ENCODE peak calls at places on chromosomes 3 and 15, in four cellular contexts. One of them, this sample, is unnamed.

GRCh38 chr3:64056616-64057165 is 33.4 kb upstream of the PSMD6 start:
- DNase-seq in kidney epithelial cell: peak
- DNase-seq in uterus: no peak
- DNase-seq in BE2C: no peak
- DNase-seq in this sample: peak

GRCh38 chr15:40043927-40044716 is 5.1 kb upstream of the SRP14 start:
- DNase-seq in kidney epithelial cell: no peak
- DNase-seq in uterus: no peak
- DNase-seq in BE2C: no peak
- DNase-seq in this sample: no peak

GRCh38 chr15:63256433-63256884 is 20.9 kb upstream of the APH1B start:
- DNase-seq in BE2C: no peak
- DNase-seq in kidney epithelial cell: peak
- DNase-seq in uterus: no peak
- DNase-seq in this sample: peak

GRCh38 chr3:81823882-81824395 is 62.5 kb upstream of the GBE1 start:
- DNase-seq in kidney epithelial cell: no peak
- DNase-seq in uterus: no peak
- DNase-seq in BE2C: no peak
- DNase-seq in this sample: no peak

GRCh38 chr3:192339214-192339613 is 388.1 kb downstream of the FGF12 start:
- DNase-seq in BE2C: no peak
- DNase-seq in uterus: no peak
- DNase-seq in kidney epithelial cell: no peak
- DNase-seq in this sample: no peak

GRCh38 chr3:189988322-189988721 is 132.4 kb downstream of the P3H2 start:
- DNase-seq in uterus: no peak
- DNase-seq in kidney epithelial cell: no peak
- DNase-seq in BE2C: no peak
- DNase-seq in this sample: no peak

GRCh38 chr3:192273611-192274010 is 453.7 kb downstream of the FGF12 start:
- DNase-seq in uterus: no peak
- DNase-seq in BE2C: no peak
- DNase-seq in kidney epithelial cell: no peak
- DNase-seq in this sample: no peak

GRCh38 chr3:73431136-73431933 is 193.4 kb downstream of the PDZRN3 start:
- DNase-seq in uterus: no peak
- DNase-seq in kidney epithelial cell: no peak
- DNase-seq in BE2C: peak
- DNase-seq in this sample: no peak

GRCh38 chr3:151130437-151130836 is 45.0 kb downstream of the MED12L start:
- DNase-seq in uterus: no peak
- DNase-seq in kidney epithelial cell: no peak
- DNase-seq in BE2C: no peak
- DNase-seq in this sample: no peak

GRCh38 chr15:30985081-30985531 is 6.3 kb downstream of the MTMR10 start:
- DNase-seq in uterus: no peak
- DNase-seq in kidney epithelial cell: no peak
- DNase-seq in BE2C: no peak
- DNase-seq in this sample: peak

GRCh38 chr3:58333206-58334012 is 717 bp downstream of the PXK start:
- DNase-seq in BE2C: peak
- DNase-seq in uterus: peak
- DNase-seq in kidney epithelial cell: no peak
- DNase-seq in this sample: peak

GRCh38 chr3:45978348-45978747 is 17.3 kb downstream of the FYCO1 start:
- DNase-seq in kidney epithelial cell: no peak
- DNase-seq in BE2C: no peak
- DNase-seq in uterus: no peak
- DNase-seq in this sample: no peak

GRCh38 chr3:190229632-190230424 is 92.4 kb downstream of the CLDN1 start:
- DNase-seq in uterus: no peak
- DNase-seq in BE2C: no peak
- DNase-seq in kidney epithelial cell: peak
- DNase-seq in this sample: peak

GRCh38 chr3:50807266-50807665 is 132.5 kb downstream of the DOCK3 start:
- DNase-seq in BE2C: no peak
- DNase-seq in uterus: no peak
- DNase-seq in kidney epithelial cell: no peak
- DNase-seq in this sample: no peak

GRCh38 chr3:155553800-155554199 is 191.1 kb downstream of the PLCH1 start:
- DNase-seq in uterus: no peak
- DNase-seq in BE2C: no peak
- DNase-seq in kidney epithelial cell: peak
- DNase-seq in this sample: no peak

GRCh38 chr3:40608091-40608490 is 83.3 kb downstream of the ZNF621 start:
- DNase-seq in BE2C: no peak
- DNase-seq in uterus: no peak
- DNase-seq in kidney epithelial cell: no peak
- DNase-seq in this sample: no peak

GRCh38 chr3:79766474-79767193 is 1.2 kb downstream of the ROBO1 start:
- DNase-seq in BE2C: peak
- DNase-seq in kidney epithelial cell: no peak
- DNase-seq in uterus: no peak
- DNase-seq in this sample: no peak

GRCh38 chr3:79769234-79769633 is 1.4 kb upstream of the ROBO1 start:
- DNase-seq in kidney epithelial cell: no peak
- DNase-seq in uterus: no peak
- DNase-seq in BE2C: no peak
- DNase-seq in this sample: no peak

GRCh38 chr3:79767953-79768282 is at the start of gene ROBO1:
- DNase-seq in uterus: no peak
- DNase-seq in BE2C: peak
- DNase-seq in kidney epithelial cell: no peak
- DNase-seq in this sample: peak

GRCh38 chr3:79765854-79766253 is 1.9 kb downstream of the ROBO1 start:
- DNase-seq in kidney epithelial cell: no peak
- DNase-seq in uterus: no peak
- DNase-seq in BE2C: no peak
- DNase-seq in this sample: no peak

DNA sequence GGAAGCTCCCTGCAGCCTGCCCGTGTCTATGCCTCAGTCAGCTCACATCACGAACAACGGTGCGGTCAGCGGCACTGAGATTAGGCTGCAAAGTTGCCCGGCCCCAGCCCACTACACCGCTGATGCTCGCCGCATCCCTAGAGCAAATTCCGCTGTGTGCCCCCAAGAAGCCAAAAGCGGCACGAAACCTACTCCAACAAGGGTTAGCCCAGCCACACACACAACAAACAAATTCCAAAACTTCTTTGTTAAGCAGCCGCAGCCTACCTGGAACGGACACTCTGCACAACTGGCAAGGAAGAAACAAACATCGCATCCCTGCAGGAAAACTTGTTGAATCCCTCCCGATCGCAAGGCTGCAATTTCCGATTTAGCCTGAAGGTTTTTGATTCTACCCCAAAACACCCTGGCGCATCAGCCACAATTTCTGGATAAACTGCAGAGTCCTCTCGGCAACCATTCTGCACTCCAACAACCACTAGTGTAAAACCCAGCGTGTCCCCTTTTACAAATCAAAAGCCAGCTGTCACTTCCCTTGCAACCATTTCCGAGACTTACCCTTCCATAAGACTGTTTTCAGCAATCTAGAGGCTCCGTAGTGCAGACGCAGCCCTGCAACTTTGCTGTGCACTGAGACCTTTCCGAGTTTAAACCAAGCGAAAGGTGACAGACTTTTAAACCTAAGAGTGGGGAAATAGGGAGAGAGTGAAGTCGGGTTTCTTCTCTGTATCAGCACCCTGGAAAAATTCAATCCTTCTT is 425 bp downstream of the ROBO1 start:
- DNase-seq in BE2C: peak
- DNase-seq in kidney epithelial cell: no peak
- DNase-seq in uterus: no peak
- DNase-seq in this sample: peak
- TF ChIP-seq CTCF in BE2C: peak
- TF ChIP-seq CTCF in kidney epithelial cell: peak
- TF ChIP-seq CTCF in uterus: no peak
- TF ChIP-seq CTCF in this sample: no peak

DNA sequence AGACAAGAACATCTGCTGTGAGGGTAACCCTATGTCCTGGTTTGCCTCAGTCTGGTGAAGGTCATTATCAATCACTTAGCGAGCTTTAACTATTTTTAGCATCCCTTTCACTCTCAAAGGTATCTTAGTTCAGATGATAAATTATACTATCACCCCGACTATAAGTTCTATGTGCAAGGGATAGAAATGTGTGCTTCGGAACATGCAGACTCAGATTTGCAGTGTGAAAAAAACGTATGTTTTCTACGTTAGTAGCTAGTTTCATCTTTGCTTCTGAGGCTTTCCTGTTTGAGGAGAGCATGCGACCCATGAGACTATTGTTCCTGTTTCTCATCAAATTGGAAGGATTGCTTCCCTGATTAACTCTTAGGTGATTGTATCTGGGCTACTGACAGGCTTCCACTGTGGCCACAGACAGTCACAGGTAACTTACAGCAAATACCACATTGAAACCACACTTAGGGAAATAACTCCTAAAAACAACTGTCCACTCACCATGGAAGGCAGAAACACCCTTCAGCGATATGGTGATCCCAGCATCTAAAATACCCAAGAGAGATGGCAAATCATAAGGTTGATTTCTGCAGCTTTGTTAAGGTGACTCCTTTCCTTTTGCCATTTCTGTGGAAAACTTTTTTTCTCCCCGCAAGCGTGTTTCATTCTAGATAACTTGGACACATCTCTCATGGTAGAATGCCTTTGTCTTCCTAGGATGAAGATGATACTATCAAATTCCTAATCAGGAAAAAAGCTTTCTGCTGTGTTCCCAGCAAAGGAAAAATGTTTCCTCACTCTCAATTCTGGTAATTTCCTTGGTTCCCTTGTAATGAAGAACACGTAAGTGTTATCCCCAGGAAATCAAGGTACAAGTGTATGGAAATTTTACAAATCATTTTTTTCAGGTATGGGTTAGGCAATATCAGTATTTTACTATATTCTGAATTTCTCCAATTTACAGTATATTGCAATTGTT is 5.2 kb downstream of the GCSAM start:
- DNase-seq in BE2C: no peak
- DNase-seq in uterus: no peak
- DNase-seq in kidney epithelial cell: no peak
- DNase-seq in this sample: no peak
- H3K4me3 ChIP-seq in BE2C: no peak
- H3K4me3 ChIP-seq in uterus: no peak
- H3K4me3 ChIP-seq in kidney epithelial cell: no peak
- H3K4me3 ChIP-seq in this sample: no peak

GRCh38 chr15:53869806-53870073 is 108.5 kb upstream of the UNC13C start:
- DNase-seq in kidney epithelial cell: no peak
- DNase-seq in BE2C: no peak
- DNase-seq in uterus: no peak
- DNase-seq in this sample: no peak

GRCh38 chr15:53872410-53872809 is 105.8 kb upstream of the UNC13C start:
- DNase-seq in BE2C: no peak
- DNase-seq in kidney epithelial cell: no peak
- DNase-seq in uterus: no peak
- DNase-seq in this sample: no peak

DNA sequence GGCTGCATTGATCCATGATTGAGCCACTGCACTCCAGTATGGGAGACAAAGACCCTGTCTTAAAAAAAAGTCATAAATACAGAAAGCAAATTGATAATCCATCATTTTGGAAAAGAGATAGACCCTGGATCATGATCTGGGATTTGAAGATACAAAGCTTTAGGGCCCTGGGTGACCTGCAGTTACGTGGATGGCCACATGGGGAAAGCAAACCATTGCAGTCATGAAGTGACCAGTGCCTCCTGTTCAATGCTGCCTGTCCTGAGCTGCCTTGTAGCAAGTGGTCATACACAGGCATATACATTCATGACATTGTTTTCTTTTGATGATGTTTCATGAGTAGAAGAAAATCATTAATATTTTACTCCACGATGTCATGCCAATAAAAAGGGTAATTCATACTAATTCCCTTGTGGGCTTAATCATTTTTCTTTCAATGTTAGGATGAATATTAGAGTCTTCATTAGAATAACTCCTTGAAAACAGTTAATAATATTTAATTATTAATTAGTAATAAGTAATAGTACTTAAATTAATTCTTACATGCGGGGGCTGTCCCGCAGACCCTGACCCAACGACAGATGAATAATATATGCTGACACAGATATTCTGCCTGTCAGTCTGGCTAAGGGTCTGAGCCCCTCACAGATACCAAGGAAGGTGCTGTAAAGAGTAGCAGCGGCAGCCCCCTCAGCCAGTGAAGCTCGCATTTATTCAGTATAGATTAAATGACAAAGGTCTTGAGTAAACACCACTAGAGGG is 109.0 kb upstream of the UNC13C start:
- DNase-seq in BE2C: peak
- DNase-seq in uterus: no peak
- DNase-seq in kidney epithelial cell: no peak
- DNase-seq in this sample: no peak
- TF ChIP-seq CTCF in BE2C: peak
- TF ChIP-seq CTCF in uterus: no peak
- TF ChIP-seq CTCF in kidney epithelial cell: peak
- TF ChIP-seq CTCF in this sample: no peak

DNA sequence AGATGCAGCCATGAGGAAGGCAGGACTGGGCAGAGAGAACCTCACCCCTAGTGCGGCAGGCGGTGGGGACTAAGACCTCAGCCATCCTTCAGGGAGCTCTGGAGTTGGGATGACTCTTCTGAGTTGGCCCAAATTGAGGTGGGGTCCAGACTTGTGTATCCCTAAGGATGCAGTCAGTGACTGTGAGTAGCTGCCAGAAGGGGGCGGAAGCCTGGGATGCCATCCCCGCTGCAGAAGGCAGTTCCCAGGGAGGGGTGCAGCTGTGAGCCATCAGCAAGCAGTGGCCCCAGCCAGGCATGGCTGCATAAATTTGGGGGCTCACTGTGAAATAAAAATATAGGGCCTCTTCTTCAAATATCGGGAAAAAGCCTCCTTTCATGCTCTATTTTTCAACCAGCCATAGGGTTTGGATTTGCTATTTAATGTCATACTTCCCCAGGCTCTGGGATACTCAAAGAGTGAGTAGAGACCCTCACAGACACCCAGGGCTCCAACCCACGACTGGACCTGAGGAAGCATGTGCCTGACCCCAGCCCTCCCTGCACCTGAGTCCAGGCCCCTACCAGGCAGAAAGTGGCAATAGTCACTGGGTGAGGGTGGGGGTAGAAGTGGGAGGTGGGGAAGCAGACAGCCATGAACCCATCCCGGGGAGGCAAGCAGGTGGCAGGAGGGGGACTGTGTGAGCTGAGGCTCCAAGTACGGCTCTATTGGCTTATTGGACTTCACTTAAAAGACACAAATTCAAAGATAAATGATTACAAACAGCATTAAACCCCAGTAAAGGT is 30.5 kb downstream of the GRK7 start:
- DNase-seq in BE2C: no peak
- DNase-seq in uterus: no peak
- DNase-seq in kidney epithelial cell: no peak
- DNase-seq in this sample: no peak
- H3K4me3 ChIP-seq in BE2C: no peak
- H3K4me3 ChIP-seq in uterus: no peak
- H3K4me3 ChIP-seq in kidney epithelial cell: no peak
- H3K4me3 ChIP-seq in this sample: no peak

GRCh38 chr3:17478673-17479072 is 263.8 kb downstream of the TBC1D5 start:
- DNase-seq in kidney epithelial cell: peak
- DNase-seq in BE2C: no peak
- DNase-seq in uterus: no peak
- DNase-seq in this sample: peak

GRCh38 chr3:17469954-17470353 is 272.5 kb downstream of the TBC1D5 start:
- DNase-seq in kidney epithelial cell: no peak
- DNase-seq in BE2C: no peak
- DNase-seq in uterus: no peak
- DNase-seq in this sample: no peak

GRCh38 chr3:17469520-17469919 is 272.9 kb downstream of the TBC1D5 start:
- DNase-seq in kidney epithelial cell: no peak
- DNase-seq in BE2C: no peak
- DNase-seq in uterus: no peak
- DNase-seq in this sample: no peak

GRCh38 chr3:17473761-17474160 is 268.7 kb downstream of the TBC1D5 start:
- DNase-seq in kidney epithelial cell: no peak
- DNase-seq in uterus: no peak
- DNase-seq in BE2C: no peak
- DNase-seq in this sample: peak
- TF ChIP-seq CTCF in kidney epithelial cell: no peak
- TF ChIP-seq CTCF in uterus: no peak
- TF ChIP-seq CTCF in BE2C: peak
- TF ChIP-seq CTCF in this sample: peak